ENCODE peak calls at places on chromosomes 7 and 10, in five cellular contexts. Q, U, S, A and C are unnamed samples.
A peak's percentile ranks its signal among the peaks of the same experiment; 100 is the strongest.

GRCh38 chr7:22418251-22419046 is 61.5 kb upstream of the RAPGEF5 start:
- DNase-seq in Q (no peak), U (no peak), S (no peak), A (no peak), C (peak; percentile 38)

GRCh38 chr10:102837230-102837721 is at the start of gene CYP17A1:
- DNase-seq in Q (peak; percentile 54), U (peak; percentile 76), S (no peak), A (no peak), C (peak; percentile 41)

GRCh38 chr7:85054306-85054705 is 132.6 kb downstream of the SEMA3D start:
- DNase-seq in Q (no peak), U (no peak), S (no peak), A (no peak), C (no peak)

GRCh38 chr10:86058964-86059363 is 307.6 kb downstream of the GRID1 start:
- DNase-seq in Q (no peak), U (no peak), S (no peak), A (no peak), C (no peak)

GRCh38 chr7:485188-486081 is 34.2 kb downstream of the PDGFA start:
- DNase-seq in Q (peak; percentile 26), U (peak; percentile 62), S (no peak), A (no peak), C (no peak)

GRCh38 chr10:113557389-113558321 is 4.8 kb downstream of the HABP2 start:
- DNase-seq in Q (no peak), U (no peak), S (no peak), A (no peak), C (no peak)

GRCh38 chr7:140518370-140519006 is 39.2 kb upstream of the MKRN1 start:
- DNase-seq in Q (no peak), U (no peak), S (no peak), A (no peak), C (no peak)

GRCh38 chr10:3784510-3785250 is at the start of gene KLF6:
- DNase-seq in Q (peak; percentile 66), U (peak; percentile 75), S (no peak), A (peak; percentile 47), C (peak; percentile 42)

GRCh38 chr10:106535304-106535964 is 629.1 kb downstream of the SORCS1 start:
- DNase-seq in Q (no peak), U (no peak), S (no peak), A (no peak), C (peak; percentile 8)

GRCh38 chr10:663466-663751 is 26.1 kb downstream of the DIP2C start:
- DNase-seq in Q (no peak), U (no peak), S (no peak), A (no peak), C (no peak)